ENCODE peak calls at places on chromosomes 13 and 19, in five cellular contexts. One of them, this sample, is unnamed.
A peak's percentile ranks its signal among the peaks of the same experiment; 100 is the strongest.

GRCh38 chr19:6213266-6213595 is 66.5 kb downstream of the MLLT1 start:
- DNase-seq in bronchial epithelial cell: no peak
- DNase-seq in transverse colon: no peak
- DNase-seq in cardiac muscle cell: no peak
- DNase-seq in thoracic aorta: no peak
- DNase-seq in this sample: no peak

GRCh38 chr13:28761586-28761985 is 42.8 kb upstream of the SLC46A3 start:
- DNase-seq in bronchial epithelial cell: no peak
- DNase-seq in transverse colon: no peak
- DNase-seq in cardiac muscle cell: no peak
- DNase-seq in thoracic aorta: no peak
- DNase-seq in this sample: no peak

GRCh38 chr13:51524846-51525566 is 59.3 kb upstream of the WDFY2 start:
- DNase-seq in bronchial epithelial cell: peak; percentile 77
- DNase-seq in transverse colon: no peak
- DNase-seq in cardiac muscle cell: no peak
- DNase-seq in thoracic aorta: no peak
- DNase-seq in this sample: peak; percentile 41

GRCh38 chr13:32695602-32696250 is 109.5 kb downstream of the PDS5B start:
- DNase-seq in bronchial epithelial cell: no peak
- DNase-seq in transverse colon: no peak
- DNase-seq in cardiac muscle cell: no peak
- DNase-seq in thoracic aorta: no peak
- DNase-seq in this sample: no peak

GRCh38 chr19:2087621-2088100 is 8.5 kb downstream of the MOB3A start:
- DNase-seq in bronchial epithelial cell: no peak
- DNase-seq in transverse colon: peak; percentile 50
- DNase-seq in cardiac muscle cell: no peak
- DNase-seq in thoracic aorta: no peak
- DNase-seq in this sample: no peak

GRCh38 chr13:27997904-27998522 is 9.5 kb upstream of the URAD start:
- DNase-seq in bronchial epithelial cell: peak; percentile 32
- DNase-seq in transverse colon: peak; percentile 65
- DNase-seq in cardiac muscle cell: peak; percentile 81
- DNase-seq in thoracic aorta: no peak
- DNase-seq in this sample: peak; percentile 86

GRCh38 chr13:44198826-44199225 is 174.8 kb upstream of the SERP2 start:
- DNase-seq in bronchial epithelial cell: peak; percentile 56
- DNase-seq in transverse colon: no peak
- DNase-seq in cardiac muscle cell: no peak
- DNase-seq in thoracic aorta: no peak
- DNase-seq in this sample: peak; percentile 14

GRCh38 chr19:55355213-55355821 is 798 bp upstream of the COX6B2 start:
- DNase-seq in bronchial epithelial cell: peak; percentile 86
- DNase-seq in transverse colon: no peak
- DNase-seq in cardiac muscle cell: no peak
- DNase-seq in thoracic aorta: no peak
- DNase-seq in this sample: no peak

GRCh38 chr13:42177189-42177588 is 94.8 kb upstream of the AKAP11 start:
- DNase-seq in bronchial epithelial cell: no peak
- DNase-seq in transverse colon: no peak
- DNase-seq in cardiac muscle cell: no peak
- DNase-seq in thoracic aorta: no peak
- DNase-seq in this sample: no peak

GRCh38 chr19:40567040-40567749 is 9.5 kb upstream of the SHKBP1 start:
- DNase-seq in bronchial epithelial cell: no peak
- DNase-seq in transverse colon: no peak
- DNase-seq in cardiac muscle cell: no peak
- DNase-seq in thoracic aorta: no peak
- DNase-seq in this sample: no peak

GRCh38 chr19:33794578-33795369 is 1.9 kb upstream of the KCTD15 start:
- DNase-seq in bronchial epithelial cell: no peak
- DNase-seq in transverse colon: no peak
- DNase-seq in cardiac muscle cell: no peak
- DNase-seq in thoracic aorta: no peak
- DNase-seq in this sample: peak; percentile 52

GRCh38 chr13:39810091-39810877 is 154.8 kb downstream of the COG6 start:
- DNase-seq in bronchial epithelial cell: peak; percentile 22
- DNase-seq in transverse colon: no peak
- DNase-seq in cardiac muscle cell: no peak
- DNase-seq in thoracic aorta: no peak
- DNase-seq in this sample: peak; percentile 61

GRCh38 chr13:76803831-76804230 is 82.4 kb downstream of the KCTD12 start:
- DNase-seq in bronchial epithelial cell: no peak
- DNase-seq in transverse colon: no peak
- DNase-seq in cardiac muscle cell: no peak
- DNase-seq in thoracic aorta: no peak
- DNase-seq in this sample: no peak

GRCh38 chr13:86841264-86841663 is 829.9 kb upstream of the SLITRK5 start:
- DNase-seq in bronchial epithelial cell: no peak
- DNase-seq in transverse colon: no peak
- DNase-seq in cardiac muscle cell: no peak
- DNase-seq in thoracic aorta: no peak
- DNase-seq in this sample: no peak

GRCh38 chr19:12733369-12733896 is 1.1 kb downstream of the TRIR start:
- DNase-seq in bronchial epithelial cell: peak; percentile 41
- DNase-seq in transverse colon: no peak
- DNase-seq in cardiac muscle cell: no peak
- DNase-seq in thoracic aorta: no peak
- DNase-seq in this sample: peak; percentile 63

GRCh38 chr19:16441661-16442071 is 30.1 kb downstream of the EPS15L1 start:
- DNase-seq in bronchial epithelial cell: no peak
- DNase-seq in transverse colon: no peak
- DNase-seq in cardiac muscle cell: peak; percentile 65
- DNase-seq in thoracic aorta: no peak
- DNase-seq in this sample: peak; percentile 66

GRCh38 chr13:33108620-33109019 is 92.4 kb downstream of the KL start:
- DNase-seq in bronchial epithelial cell: no peak
- DNase-seq in transverse colon: no peak
- DNase-seq in cardiac muscle cell: no peak
- DNase-seq in thoracic aorta: no peak
- DNase-seq in this sample: no peak

GRCh38 chr13:96822900-96823299 is 171.4 kb downstream of the OXGR1 start:
- DNase-seq in bronchial epithelial cell: peak; percentile 42
- DNase-seq in transverse colon: peak; percentile 25
- DNase-seq in cardiac muscle cell: peak; percentile 42
- DNase-seq in thoracic aorta: no peak
- DNase-seq in this sample: peak; percentile 79

GRCh38 chr19:17757125-17757524 is 5.8 kb downstream of the FCHO1 start:
- DNase-seq in bronchial epithelial cell: peak; percentile 51
- DNase-seq in transverse colon: peak; percentile 71
- DNase-seq in cardiac muscle cell: no peak
- DNase-seq in thoracic aorta: no peak
- DNase-seq in this sample: no peak

GRCh38 chr13:32045537-32045936 is 14.0 kb downstream of the FRY start:
- DNase-seq in bronchial epithelial cell: no peak
- DNase-seq in transverse colon: no peak
- DNase-seq in cardiac muscle cell: no peak
- DNase-seq in thoracic aorta: no peak
- DNase-seq in this sample: no peak

GRCh38 chr19:29273000-29273691 is 60.2 kb upstream of the UQCRFS1 start:
- DNase-seq in bronchial epithelial cell: no peak
- DNase-seq in transverse colon: no peak
- DNase-seq in cardiac muscle cell: no peak
- DNase-seq in thoracic aorta: no peak
- DNase-seq in this sample: no peak

GRCh38 chr13:107867701-107868661 is 347.4 kb downstream of the LIG4 start:
- DNase-seq in bronchial epithelial cell: no peak
- DNase-seq in transverse colon: no peak
- DNase-seq in cardiac muscle cell: peak; percentile 70
- DNase-seq in thoracic aorta: no peak
- DNase-seq in this sample: peak; percentile 76

GRCh38 chr19:44908836-44909201 is 3.2 kb downstream of the APOE start:
- DNase-seq in bronchial epithelial cell: no peak
- DNase-seq in transverse colon: no peak
- DNase-seq in cardiac muscle cell: no peak
- DNase-seq in thoracic aorta: no peak
- DNase-seq in this sample: no peak

GRCh38 chr13:96994849-96995243 is 570 bp upstream of the OXGR1 start:
- DNase-seq in bronchial epithelial cell: no peak
- DNase-seq in transverse colon: no peak
- DNase-seq in cardiac muscle cell: no peak
- DNase-seq in thoracic aorta: no peak
- DNase-seq in this sample: no peak

DNA sequence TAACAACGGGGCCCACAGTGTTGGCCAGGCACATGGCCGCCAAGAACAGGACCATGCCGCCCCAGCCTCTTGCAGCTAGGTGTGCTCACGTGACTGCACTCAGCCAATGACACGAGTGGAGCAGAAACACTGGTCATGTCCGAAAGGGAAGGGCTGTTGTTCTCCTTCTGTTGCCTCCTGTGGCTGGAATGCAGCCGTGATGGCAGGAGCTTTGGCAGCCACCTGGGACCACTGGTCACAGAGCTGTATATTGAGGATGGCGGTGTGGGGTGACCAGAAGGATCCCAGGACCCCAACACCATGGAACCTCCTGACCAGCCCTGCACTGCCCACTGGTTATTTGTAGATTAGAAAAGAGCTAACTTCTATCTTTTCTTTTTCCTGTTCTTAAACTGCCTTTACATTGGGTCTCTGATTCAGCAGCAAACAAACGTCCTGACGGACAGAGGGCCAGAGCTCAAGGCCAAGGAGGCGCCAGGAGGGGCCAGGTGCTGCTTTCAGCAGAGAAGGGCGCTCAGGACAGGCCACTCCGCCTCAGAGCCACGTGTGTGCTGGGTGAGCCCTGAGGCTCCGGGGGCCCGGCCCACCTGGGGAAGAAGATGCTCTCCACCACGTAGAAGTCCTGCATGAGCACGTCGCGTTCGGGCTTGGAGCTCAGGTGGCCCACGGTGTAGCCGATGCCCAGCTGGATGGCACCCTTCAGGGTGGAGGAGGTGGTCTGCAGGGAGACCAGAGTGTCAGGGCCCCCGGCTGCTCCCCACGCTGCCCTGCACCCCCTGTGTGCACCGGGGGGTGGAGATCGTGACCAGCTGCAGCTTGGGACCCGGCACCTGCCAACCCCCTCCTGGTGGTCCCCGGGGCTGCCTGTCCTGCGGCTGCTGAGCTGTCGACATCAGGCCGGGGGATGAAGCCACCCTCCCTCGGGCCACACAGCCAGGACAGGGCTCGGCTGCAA is 35.0 kb upstream of the CACTIN start:
- DNase-seq in bronchial epithelial cell: no peak
- DNase-seq in transverse colon: no peak
- DNase-seq in cardiac muscle cell: no peak
- DNase-seq in thoracic aorta: no peak
- DNase-seq in this sample: peak; percentile 23
- H3K36me3 ChIP-seq in bronchial epithelial cell: peaks cover 15% of the 10 kb centered on the region
- H3K36me3 ChIP-seq in transverse colon: no peaks in the 10 kb centered on the region
- H3K36me3 ChIP-seq in cardiac muscle cell: peaks cover 5% of the 10 kb centered on the region
- H3K36me3 ChIP-seq in thoracic aorta: peaks cover 73% of the 10 kb centered on the region
- H3K36me3 ChIP-seq in this sample: peaks cover 2% of the 10 kb centered on the region

DNA sequence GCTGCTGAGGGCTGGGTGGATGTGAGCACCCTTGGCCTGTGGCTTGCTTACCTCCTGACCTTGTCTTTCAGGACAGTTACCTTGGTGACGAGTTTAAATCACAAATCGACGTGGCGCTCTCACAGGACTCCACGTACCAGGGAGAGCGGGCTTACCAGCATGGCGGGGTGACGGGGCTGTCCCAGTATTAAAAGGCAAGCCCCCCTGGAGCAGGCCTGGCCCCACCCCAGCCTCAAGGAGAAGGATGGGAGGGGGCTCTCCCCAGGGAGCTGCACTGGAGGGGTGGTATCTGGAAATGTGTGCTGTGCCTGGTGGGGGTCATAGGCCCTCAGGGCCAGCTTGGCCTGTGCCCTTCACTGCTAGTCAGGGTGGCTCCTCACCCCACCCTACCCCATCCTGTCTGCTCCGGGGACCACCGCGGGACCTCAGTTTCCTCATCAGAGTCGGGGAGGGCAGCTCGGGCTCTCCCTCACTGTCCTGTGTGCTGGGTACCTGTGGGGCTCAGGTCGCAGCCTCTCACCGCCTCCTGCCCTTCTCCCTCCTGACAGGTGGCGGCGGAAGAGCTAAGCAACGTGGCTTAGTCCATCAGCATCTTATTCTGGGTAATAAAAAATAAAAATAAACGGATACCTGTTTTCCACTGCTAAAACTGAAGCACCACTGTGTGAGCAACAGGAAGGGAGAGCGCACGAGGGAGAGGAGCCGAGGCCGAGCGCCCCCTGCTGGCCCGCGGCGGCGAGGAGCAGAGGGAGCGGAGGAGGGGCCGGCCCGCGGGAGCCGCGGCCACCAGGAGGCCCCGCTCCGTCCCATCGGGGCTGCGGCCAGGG is 29.8 kb downstream of the CERS1 start:
- DNase-seq in bronchial epithelial cell: peak; percentile 27
- DNase-seq in transverse colon: peak; percentile 62
- DNase-seq in cardiac muscle cell: peak; percentile 82
- DNase-seq in thoracic aorta: no peak
- DNase-seq in this sample: peak; percentile 71
- H3K36me3 ChIP-seq in bronchial epithelial cell: peaks cover 40% of the 10 kb centered on the region
- H3K36me3 ChIP-seq in transverse colon: peaks cover 4% of the 10 kb centered on the region
- H3K36me3 ChIP-seq in cardiac muscle cell: peaks cover 39% of the 10 kb centered on the region
- H3K36me3 ChIP-seq in thoracic aorta: peaks cover 66% of the 10 kb centered on the region
- H3K36me3 ChIP-seq in this sample: peaks cover 9% of the 10 kb centered on the region

DNA sequence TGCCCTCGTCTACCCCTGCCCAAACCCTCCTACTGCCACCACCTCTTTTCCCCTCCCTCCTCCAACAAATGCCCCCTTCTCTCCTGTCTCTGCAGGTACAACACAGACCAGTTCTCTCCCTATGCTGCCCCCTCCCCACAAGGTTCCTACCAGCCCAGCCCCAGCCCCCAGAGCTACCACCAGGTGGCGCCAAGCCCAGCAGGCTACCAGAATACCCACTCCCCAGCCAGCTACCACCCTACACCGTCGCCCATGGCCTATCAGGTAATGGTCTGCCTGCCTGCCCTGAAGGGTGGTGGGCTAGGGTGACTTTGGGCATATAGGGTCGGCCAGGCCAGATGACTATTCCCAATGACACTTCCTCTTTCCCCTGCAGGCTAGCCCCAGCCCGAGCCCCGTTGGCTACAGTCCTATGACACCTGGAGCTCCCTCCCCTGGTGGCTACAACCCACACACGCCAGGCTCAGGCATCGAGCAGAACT is 6.5 kb upstream of the TIMM50 start:
- DNase-seq in bronchial epithelial cell: no peak
- DNase-seq in transverse colon: peak; percentile 50
- DNase-seq in cardiac muscle cell: peak; percentile 83
- DNase-seq in thoracic aorta: no peak
- DNase-seq in this sample: peak; percentile 78
- H3K36me3 ChIP-seq in bronchial epithelial cell: peaks cover 57% of the 10 kb centered on the region
- H3K36me3 ChIP-seq in transverse colon: no peaks in the 10 kb centered on the region
- H3K36me3 ChIP-seq in cardiac muscle cell: peaks cover 44% of the 10 kb centered on the region
- H3K36me3 ChIP-seq in thoracic aorta: peaks cover 59% of the 10 kb centered on the region
- H3K36me3 ChIP-seq in this sample: peaks cover 22% of the 10 kb centered on the region

GRCh38 chr19:57362997-57363705 is at the start of the genes TRAPPC2B and ZNF547:
- DNase-seq in bronchial epithelial cell: peak; percentile 96
- DNase-seq in transverse colon: peak; percentile 99
- DNase-seq in cardiac muscle cell: peak; percentile 99
- DNase-seq in thoracic aorta: peak; percentile 94
- DNase-seq in this sample: peak; percentile 100

GRCh38 chr19:57357406-57357805 is 5.9 kb upstream of the TRAPPC2B start:
- DNase-seq in bronchial epithelial cell: no peak
- DNase-seq in transverse colon: no peak
- DNase-seq in cardiac muscle cell: no peak
- DNase-seq in thoracic aorta: no peak
- DNase-seq in this sample: no peak

GRCh38 chr19:57355916-57356315 is 4.8 kb downstream of the ZNF304 start:
- DNase-seq in bronchial epithelial cell: no peak
- DNase-seq in transverse colon: no peak
- DNase-seq in cardiac muscle cell: no peak
- DNase-seq in thoracic aorta: no peak
- DNase-seq in this sample: no peak

GRCh38 chr19:57362419-57362818 is 932 bp upstream of the TRAPPC2B start:
- DNase-seq in bronchial epithelial cell: no peak
- DNase-seq in transverse colon: no peak
- DNase-seq in cardiac muscle cell: no peak
- DNase-seq in thoracic aorta: no peak
- DNase-seq in this sample: no peak

GRCh38 chr19:57359300-57359699 is 4.1 kb upstream of the TRAPPC2B start:
- DNase-seq in bronchial epithelial cell: no peak
- DNase-seq in transverse colon: no peak
- DNase-seq in cardiac muscle cell: no peak
- DNase-seq in thoracic aorta: no peak
- DNase-seq in this sample: no peak
- H3K36me3 ChIP-seq in bronchial epithelial cell: peaks cover 22% of the 10 kb centered on the region
- H3K36me3 ChIP-seq in transverse colon: peaks cover 9% of the 10 kb centered on the region
- H3K36me3 ChIP-seq in cardiac muscle cell: peaks cover 38% of the 10 kb centered on the region
- H3K36me3 ChIP-seq in thoracic aorta: peaks cover 41% of the 10 kb centered on the region
- H3K36me3 ChIP-seq in this sample: peaks cover 9% of the 10 kb centered on the region

This sample was measured in mesendoderm.